ENCODE peak calls at places on chromosomes 7 and 10, in four cellular contexts. H is HepG2, U is GM12878, J is K562. N is an unnamed sample.

GRCh38 chr10:87579563-87579962 is 74.9 kb downstream of the MINPP1 start:
- DNase-seq in H (no peak), J (no peak), U (no peak), N (no peak)

GRCh38 chr7:91551377-91552175 is 287.3 kb downstream of the FZD1 start:
- DNase-seq in J (no peak), H (no peak), U (no peak), N (no peak)

GRCh38 chr7:78953726-78954363 is 499.6 kb downstream of the MAGI2 start:
- DNase-seq in J (no peak), U (no peak), H (no peak), N (no peak)

GRCh38 chr10:30671011-30671616 is 41.6 kb upstream of the LYZL2 start:
- DNase-seq in U (no peak), J (peak), H (peak), N (peak)

GRCh38 chr7:36119005-36119711 is 33.9 kb upstream of the EEPD1 start:
- DNase-seq in J (no peak), H (peak), U (no peak), N (no peak)

GRCh38 chr10:111209666-111210065 is 132.8 kb downstream of the ADRA2A start:
- DNase-seq in U (no peak), H (no peak), J (no peak), N (no peak)

GRCh38 chr7:76409537-76409936 is at the start of gene SSC4D:
- DNase-seq in H (peak), U (no peak), J (peak), N (peak)

GRCh38 chr7:157612664-157613561 is 276.1 kb downstream of the DNAJB6 start:
- DNase-seq in H (no peak), U (no peak), J (no peak), N (no peak)

GRCh38 chr7:15489383-15489782 is 72.4 kb downstream of the AGMO start:
- DNase-seq in U (no peak), H (no peak), J (no peak), N (peak)

GRCh38 chr10:44715081-44715480 is 196.1 kb upstream of the TMEM72 start:
- DNase-seq in U (no peak), J (no peak), H (no peak), N (no peak)

GRCh38 chr10:71052708-71053107 is 159.7 kb upstream of the UNC5B start:
- DNase-seq in J (no peak), H (no peak), U (no peak), N (no peak)

GRCh38 chr10:88082806-88083596 is 219.6 kb downstream of the PTEN start:
- DNase-seq in U (no peak), H (no peak), J (no peak), N (no peak)

GRCh38 chr7:12139421-12139820 is 71.7 kb upstream of the TMEM106B start:
- DNase-seq in J (no peak), H (no peak), U (no peak), N (no peak)

GRCh38 chr7:128398016-128398840 is 11.6 kb downstream of the IMPDH1 start:
- DNase-seq in J (peak), H (no peak), U (no peak), N (peak)

GRCh38 chr10:106078796-106079576 is 1085.5 kb downstream of the SORCS1 start:
- DNase-seq in H (no peak), J (no peak), U (no peak), N (no peak)

GRCh38 chr10:80137031-80137712 is 4.6 kb downstream of the PLAC9 start:
- DNase-seq in U (no peak), J (no peak), H (no peak), N (no peak)

GRCh38 chr10:110842305-110842952 is 29.3 kb upstream of the PDCD4 start:
- DNase-seq in U (no peak), H (no peak), J (no peak), N (no peak)

DNA sequence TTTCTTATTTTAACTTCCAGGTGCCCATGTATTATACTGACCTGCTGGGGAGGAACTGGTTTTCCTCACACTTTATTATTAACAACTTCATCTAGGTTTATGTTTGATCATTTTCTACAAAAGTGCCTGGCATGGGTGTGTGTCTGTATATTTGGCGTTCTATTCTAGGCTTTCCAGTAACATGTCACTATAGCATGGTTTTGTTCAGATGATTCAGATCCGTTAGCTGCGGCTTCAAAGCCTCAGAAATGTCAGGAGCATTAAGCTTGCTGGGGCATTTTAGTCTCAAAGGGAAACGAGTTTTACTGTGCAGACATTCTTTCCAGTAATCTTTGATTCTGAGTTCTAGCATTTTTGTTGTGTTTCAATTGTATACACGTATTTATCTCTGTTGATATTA is 2.3 kb downstream of the INPP5A start:
- DNase-seq in U (no peak), J (no peak), H (no peak), N (no peak)
- TF ChIP-seq FOXK2 in U (no peak), J (no peak), H (no peak), N (no peak)

DNA sequence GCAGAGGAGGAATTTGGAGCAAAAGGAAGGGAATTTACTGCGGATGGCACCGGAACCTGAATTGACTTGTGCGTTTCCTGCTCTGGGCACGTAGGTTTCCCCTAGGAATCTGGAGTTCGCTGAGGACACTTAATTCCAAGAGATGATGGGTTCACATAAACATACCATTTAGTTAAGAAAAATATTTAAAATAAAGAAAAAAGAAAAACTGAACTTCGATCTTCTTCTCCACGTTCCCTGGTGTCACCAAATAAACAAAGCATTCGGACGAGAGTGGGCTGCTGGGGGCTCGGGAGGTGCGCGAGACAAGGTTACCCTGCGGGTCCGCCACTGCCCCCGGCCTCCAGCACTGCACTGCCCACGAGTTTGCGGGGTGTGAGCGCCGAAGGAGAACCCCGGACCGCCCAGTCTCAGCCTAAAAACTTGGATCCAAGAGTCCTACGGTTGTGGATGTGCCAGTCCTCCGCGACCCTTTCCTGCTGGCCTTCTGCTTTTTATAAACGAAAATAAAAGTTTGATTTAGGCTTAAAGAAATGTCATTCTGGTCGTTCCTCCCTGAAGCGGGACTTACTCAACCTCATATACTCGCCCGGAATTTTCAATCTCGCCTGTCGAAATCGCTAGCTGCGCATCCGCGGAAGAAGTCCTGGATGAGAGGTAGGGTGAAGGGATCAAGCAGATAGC is 30.3 kb downstream of the SKIDA1 start:
- DNase-seq in J (no peak), H (peak), U (no peak), N (no peak)
- TF ChIP-seq FOXK2 in J (no peak), H (no peak), U (no peak), N (no peak)

GRCh38 chr7:104980969-104981670 is 32.9 kb upstream of the KMT2E start:
- DNase-seq in H (peak), U (no peak), J (peak), N (peak)
- TF ChIP-seq FOXK2 in H (no peak), U (no peak), J (peak), N (no peak)

GRCh38 chr7:379456-380225 is 89.7 kb downstream of the FOXL3 start:
- DNase-seq in H (no peak), U (no peak), J (peak), N (no peak)
- TF ChIP-seq FOXK2 in H (no peak), U (no peak), J (no peak), N (no peak)

DNA sequence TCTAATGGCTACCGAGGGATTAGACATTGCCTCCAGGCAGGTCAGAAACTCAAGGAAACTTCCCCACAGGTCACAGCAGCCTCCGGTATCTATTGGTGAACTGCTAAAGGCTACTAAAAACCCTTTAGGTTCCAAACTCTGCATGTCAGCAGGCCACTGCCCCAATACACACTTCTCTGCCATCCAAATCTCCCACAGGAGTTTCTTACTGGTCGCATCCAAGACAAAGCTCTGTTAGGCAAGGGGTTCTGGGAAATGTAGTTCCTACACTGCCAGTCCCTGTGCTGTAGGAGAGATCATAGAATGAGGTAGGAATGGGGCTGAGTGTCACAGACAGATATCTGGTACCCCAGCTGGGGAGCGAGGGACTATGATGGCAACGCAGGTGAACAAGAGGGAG is 757.0 kb upstream of the C7orf33 start:
- DNase-seq in H (no peak), U (no peak), J (no peak), N (peak)
- TF ChIP-seq FOXK2 in H (no peak), U (no peak), J (no peak), N (no peak)

DNA sequence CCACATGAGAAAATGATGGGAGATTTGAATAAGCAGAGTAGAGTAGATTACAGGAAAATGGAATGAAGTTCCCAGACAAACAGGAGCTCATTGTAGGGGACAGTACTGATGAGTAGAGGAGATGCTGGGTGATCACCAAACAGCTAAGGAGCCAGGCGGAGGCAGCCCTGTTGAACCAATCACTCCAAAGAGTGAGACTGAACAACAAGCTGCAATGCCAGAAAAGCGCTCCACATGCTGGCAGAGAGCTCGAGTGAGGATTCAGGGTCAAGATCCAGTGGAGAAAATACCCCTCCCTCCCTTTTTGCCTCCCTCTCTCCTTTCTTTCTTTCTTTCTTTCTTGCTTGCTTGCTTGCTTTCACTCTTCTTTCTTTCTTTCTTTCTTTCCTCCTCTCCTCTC is 133.3 kb downstream of the PFKFB3 start:
- DNase-seq in J (no peak), H (no peak), U (no peak), N (no peak)
- TF ChIP-seq FOXK2 in J (no peak), H (no peak), U (no peak), N (no peak)

GRCh38 chr7:132145063-132145462 is 431.2 kb downstream of the PLXNA4 start:
- DNase-seq in U (no peak), H (no peak), J (no peak), N (no peak)

GRCh38 chr7:132142006-132142405 is 434.3 kb downstream of the PLXNA4 start:
- DNase-seq in H (no peak), J (no peak), U (no peak), N (no peak)

GRCh38 chr7:132148876-132149275 is 427.4 kb downstream of the PLXNA4 start:
- DNase-seq in J (no peak), H (no peak), U (no peak), N (no peak)

GRCh38 chr7:132141109-132141508 is 435.2 kb downstream of the PLXNA4 start:
- DNase-seq in U (no peak), H (no peak), J (no peak), N (no peak)

GRCh38 chr7:132145466-132145865 is 430.8 kb downstream of the PLXNA4 start:
- DNase-seq in U (no peak), J (no peak), H (no peak), N (no peak)
- TF ChIP-seq FOXK2 in U (no peak), J (no peak), H (no peak), N (no peak)

GRCh38 chr10:124341768-124342135 is 77.0 kb downstream of the OAT start:
- DNase-seq in U (peak), H (no peak), J (peak), N (no peak)
- TF ChIP-seq FOXK2 in U (no peak), H (no peak), J (no peak), N (no peak)

DNA sequence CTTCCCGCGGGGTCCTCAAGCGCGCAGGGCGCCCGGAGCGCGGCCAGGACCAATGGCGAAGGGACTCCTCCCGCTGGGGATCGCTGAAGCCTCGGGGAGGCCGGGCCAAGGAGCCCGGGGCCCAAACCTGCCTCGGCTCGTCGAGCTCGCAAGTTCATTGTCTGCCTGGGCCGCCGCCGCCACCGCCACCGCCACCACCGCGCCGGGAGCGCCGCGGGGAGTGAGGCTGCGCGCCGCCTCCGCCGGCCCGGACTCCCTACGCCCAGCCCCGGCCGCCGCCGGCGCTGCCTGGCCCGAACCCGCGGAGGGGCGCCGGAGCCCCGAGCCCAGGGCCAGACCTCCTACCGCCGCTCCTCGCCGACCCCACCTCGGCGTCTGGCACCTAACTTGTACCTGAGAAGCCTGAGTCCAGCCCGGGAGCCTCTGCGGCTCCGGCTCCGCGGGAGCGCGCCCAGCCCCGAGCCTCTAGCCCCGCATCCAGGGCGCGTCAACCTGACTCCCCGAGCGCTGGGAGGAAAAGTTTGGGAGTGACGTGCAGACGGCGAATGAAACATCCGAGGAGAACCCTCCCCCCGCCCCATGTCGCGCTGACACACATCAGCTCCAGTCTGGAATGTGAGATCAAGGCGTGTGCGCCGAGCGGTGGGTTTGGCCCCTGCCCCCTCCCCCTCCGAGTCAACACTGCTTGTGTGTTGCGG is at the start of gene CHST15:
- DNase-seq in J (no peak), U (no peak), H (peak), N (peak)
- TF ChIP-seq FOXK2 in J (no peak), U (no peak), H (no peak), N (no peak)

N was measured in HEK293T.